ENCODE peak calls at places on chromosomes 16 and 17, in four cellular contexts. J, U, T and B are unnamed samples.
A peak's percentile ranks its signal among the peaks of the same experiment; 100 is the strongest.

GRCh38 chr16:47920709-47921108 is 235.1 kb downstream of the ABCC12 start:
- DNase-seq in J (no peak), U (no peak), T (no peak), B (no peak)

GRCh38 chr16:11405331-11406176 is 60.3 kb downstream of the RMI2 start:
- DNase-seq in J (peak; percentile 68), U (no peak), T (peak; percentile 29), B (no peak)

GRCh38 chr17:16322636-16323035 is 30.6 kb downstream of the CENPV start:
- DNase-seq in J (no peak), U (peak; percentile 78), T (no peak), B (no peak)

GRCh38 chr16:65786916-65787315 is 579.6 kb upstream of the CDH5 start:
- DNase-seq in J (no peak), U (no peak), T (no peak), B (no peak)

GRCh38 chr17:8481703-8482102 is 46.0 kb downstream of the NDEL1 start:
- DNase-seq in J (no peak), U (no peak), T (no peak), B (no peak)

GRCh38 chr16:9092282-9092962 is 978 bp downstream of the HAPSTR1 start:
- DNase-seq in J (peak; percentile 37), U (no peak), T (peak; percentile 55), B (peak; percentile 53)

GRCh38 chr17:7835818-7836595 is 2.0 kb downstream of the KDM6B start:
- DNase-seq in J (no peak), U (no peak), T (no peak), B (peak; percentile 50)

GRCh38 chr17:70357196-70357595 is 187.9 kb downstream of the KCNJ2 start:
- DNase-seq in J (no peak), U (peak; percentile 15), T (no peak), B (no peak)

GRCh38 chr16:52501746-52502145 is 45.2 kb downstream of the TOX3 start:
- DNase-seq in J (no peak), U (no peak), T (no peak), B (no peak)

GRCh38 chr16:87464691-87465300 is 28.0 kb downstream of the ZCCHC14 start:
- DNase-seq in J (peak; percentile 60), U (peak; percentile 62), T (peak; percentile 18), B (no peak)

GRCh38 chr17:20300399-20301037 is 166.8 kb downstream of the LGALS9B start:
- DNase-seq in J (no peak), U (peak; percentile 67), T (no peak), B (no peak)

GRCh38 chr17:74267579-74267978 is 6.5 kb upstream of the DNAI2 start:
- DNase-seq in J (no peak), U (no peak), T (no peak), B (no peak)

GRCh38 chr16:8720080-8720966 is 45.9 kb downstream of the ABAT start:
- DNase-seq in J (peak; percentile 37), U (no peak), T (no peak), B (no peak)

GRCh38 chr17:16215965-16216316 is 607 bp upstream of the NCOR1 start:
- DNase-seq in J (peak; percentile 38), U (no peak), T (peak; percentile 65), B (peak; percentile 2)

GRCh38 chr17:17067277-17067676 is 25.0 kb downstream of the MPRIP start:
- DNase-seq in J (no peak), U (no peak), T (no peak), B (no peak)

GRCh38 chr16:12801511-12802042 is 2.1 kb downstream of the CPPED1 start:
- DNase-seq in J (peak; percentile 59), U (peak; percentile 84), T (peak; percentile 32), B (no peak)

GRCh38 chr16:49986351-49987124 is 38.5 kb upstream of the CNEP1R1 start:
- DNase-seq in J (no peak), U (no peak), T (no peak), B (no peak)

GRCh38 chr16:70160821-70161220 is 12.8 kb upstream of the CLEC18C start:
- DNase-seq in J (peak; percentile 11), U (no peak), T (no peak), B (no peak)

GRCh38 chr17:40451420-40451819 is 8.2 kb downstream of the IGFBP4 start:
- DNase-seq in J (no peak), U (no peak), T (no peak), B (no peak)

GRCh38 chr16:27108826-27109665 is 42.3 kb downstream of the C16orf82 start:
- DNase-seq in J (no peak), U (no peak), T (no peak), B (no peak)

GRCh38 chr17:12316021-12316420 is 295.3 kb downstream of the MAP2K4 start:
- DNase-seq in J (no peak), U (no peak), T (no peak), B (no peak)

GRCh38 chr16:79754081-79754872 is 153.7 kb upstream of the MAF start:
- DNase-seq in J (no peak), U (no peak), T (no peak), B (no peak)

GRCh38 chr16:89444151-89444723 is 46.1 kb downstream of the ANKRD11 start:
- DNase-seq in J (no peak), U (no peak), T (no peak), B (no peak)

GRCh38 chr16:79768594-79768993 is 168.1 kb upstream of the MAF start:
- DNase-seq in J (no peak), U (no peak), T (peak; percentile 10), B (no peak)

GRCh38 chr17:21200590-21201301 is 13.2 kb downstream of the TMEM11 start:
- DNase-seq in J (no peak), U (no peak), T (no peak), B (no peak)

GRCh38 chr16:84751947-84752346 is 52.1 kb downstream of the USP10 start:
- DNase-seq in J (peak; percentile 62), U (no peak), T (peak; percentile 77), B (no peak)

GRCh38 chr16:51875834-51876725 is 670.9 kb downstream of the TOX3 start:
- DNase-seq in J (no peak), U (no peak), T (no peak), B (no peak)